ENCODE peak calls at places on chromosomes 11 and 22, in four cellular contexts. M is mesendoderm, T is H1, P is trophoblast cell. E is an unnamed sample.
A peak's percentile ranks its signal among the peaks of the same experiment; 100 is the strongest.

GRCh38 chr11:86468169-86468568 is 93.5 kb downstream of the CCDC81 start:
- DNase-seq in M (no peak), T (no peak), P (no peak), E (no peak)

GRCh38 chr22:39242809-39243442 is 1.9 kb downstream of the PDGFB start:
- DNase-seq in M (peak; percentile 68), T (peak; percentile 86), P (peak; percentile 60), E (peak; percentile 67)

GRCh38 chr11:126487711-126488110 is 132.2 kb downstream of the ST3GAL4 start:
- DNase-seq in M (no peak), T (no peak), P (no peak), E (no peak)

GRCh38 chr22:25716637-25717036 is 25.4 kb upstream of the MYO18B start:
- DNase-seq in M (no peak), T (no peak), P (no peak), E (no peak)

GRCh38 chr11:126544311-126545056 is 189.0 kb downstream of the ST3GAL4 start:
- DNase-seq in M (peak; percentile 83), T (peak; percentile 56), P (no peak), E (peak; percentile 76)

GRCh38 chr22:26481694-26482093 is 1.9 kb downstream of the HPS4 start:
- DNase-seq in M (no peak), T (no peak), P (no peak), E (no peak)

GRCh38 chr11:75663808-75664207 is 5.0 kb downstream of the MAP6 start:
- DNase-seq in M (peak; percentile 63), T (no peak), P (no peak), E (no peak)

GRCh38 chr11:64864473-64865285 is 13.7 kb downstream of the EHD1 start:
- DNase-seq in M (no peak), T (no peak), P (peak; percentile 96), E (no peak)

GRCh38 chr11:44246726-44247125 is 63.2 kb downstream of the ALX4 start:
- DNase-seq in M (no peak), T (no peak), P (no peak), E (no peak)

GRCh38 chr11:67303989-67304411 is 670 bp downstream of the SSH3 start:
- DNase-seq in M (peak; percentile 70), T (peak; percentile 64), P (peak; percentile 55), E (peak; percentile 38)

GRCh38 chr11:118606157-118606843 is 1.1 kb upstream of the PHLDB1 start:
- DNase-seq in M (peak; percentile 15), T (no peak), P (no peak), E (no peak)

GRCh38 chr11:63445720-63446119 is 45.2 kb downstream of the PLAAT5 start:
- DNase-seq in M (no peak), T (no peak), P (no peak), E (no peak)

GRCh38 chr11:19777342-19778102 is 64.9 kb downstream of the NAV2 start:
- DNase-seq in M (peak; percentile 76), T (no peak), P (peak; percentile 46), E (peak; percentile 41)

GRCh38 chr11:36738292-36738861 is 140.3 kb upstream of the RAG2 start:
- DNase-seq in M (no peak), T (no peak), P (no peak), E (no peak)

GRCh38 chr11:8794677-8795103 is 112.1 kb downstream of the RPL27A start:
- DNase-seq in M (peak; percentile 63), T (no peak), P (no peak), E (peak; percentile 51)

GRCh38 chr11:103881518-103882070 is 154.8 kb upstream of the DDI1 start:
- DNase-seq in M (no peak), T (no peak), P (no peak), E (no peak)

GRCh38 chr11:7537260-7537659 is 23.5 kb downstream of the PPFIBP2 start:
- DNase-seq in M (no peak), T (no peak), P (no peak), E (no peak)

GRCh38 chr11:125494987-125495725 is 909 bp downstream of the FEZ1 start:
- DNase-seq in M (peak; percentile 49), T (peak; percentile 81), P (no peak), E (peak; percentile 41)

GRCh38 chr22:40560551-40560950 is 76.0 kb downstream of the MRTFA start:
- DNase-seq in M (no peak), T (no peak), P (peak; percentile 59), E (no peak)

GRCh38 chr11:112025682-112026081 is 474 bp downstream of the DLAT start:
- DNase-seq in M (peak; percentile 41), T (no peak), P (no peak), E (no peak)

GRCh38 chr22:37197451-37198289 is 9.6 kb upstream of the C1QTNF6 start:
- DNase-seq in M (peak; percentile 87), T (no peak), P (peak; percentile 99), E (no peak)

GRCh38 chr11:7844986-7845385 is 48.2 kb upstream of the OR5P2 start:
- DNase-seq in M (no peak), T (no peak), P (no peak), E (no peak)

GRCh38 chr22:37846433-37846832 is 2.3 kb upstream of the ANKRD54 start:
- DNase-seq in M (no peak), T (no peak), P (no peak), E (no peak)

GRCh38 chr11:44833869-44834452 is 107.2 kb downstream of the TSPAN18 start:
- DNase-seq in M (peak; percentile 60), T (no peak), P (no peak), E (no peak)

GRCh38 chr11:57164317-57164716 is 17.4 kb upstream of the LRRC55 start:
- DNase-seq in M (no peak), T (no peak), P (no peak), E (no peak)

GRCh38 chr11:119571311-119571710 is 148.3 kb upstream of the THY1 start:
- DNase-seq in M (no peak), T (no peak), P (no peak), E (peak; percentile 19)

GRCh38 chr11:126341760-126342161 is 13.7 kb upstream of the ST3GAL4 start:
- DNase-seq in M (no peak), T (no peak), P (no peak), E (no peak)

GRCh38 chr22:37887610-37888378 is 18.3 kb upstream of the MICALL1 start:
- DNase-seq in M (peak; percentile 99), T (no peak), P (peak; percentile 96), E (peak; percentile 60)

GRCh38 chr11:44887598-44887997 is 63.1 kb downstream of the TP53I11 start:
- DNase-seq in M (no peak), T (no peak), P (no peak), E (no peak)

GRCh38 chr11:103086461-103086860 is 5.5 kb downstream of the DCUN1D5 start:
- DNase-seq in M (no peak), T (no peak), P (no peak), E (no peak)

GRCh38 chr11:6400431-6401345 is 10.4 kb downstream of the SMPD1 start:
- DNase-seq in M (no peak), T (no peak), P (no peak), E (no peak)

GRCh38 chr11:6393989-6394670 is 3.9 kb downstream of the SMPD1 start:
- DNase-seq in M (no peak), T (no peak), P (no peak), E (no peak)

GRCh38 chr11:6397636-6398035 is 7.4 kb downstream of the SMPD1 start:
- DNase-seq in M (peak; percentile 54), T (no peak), P (no peak), E (no peak)

GRCh38 chr11:6395470-6396060 is 5.3 kb downstream of the SMPD1 start:
- DNase-seq in M (no peak), T (no peak), P (no peak), E (no peak)

DNA sequence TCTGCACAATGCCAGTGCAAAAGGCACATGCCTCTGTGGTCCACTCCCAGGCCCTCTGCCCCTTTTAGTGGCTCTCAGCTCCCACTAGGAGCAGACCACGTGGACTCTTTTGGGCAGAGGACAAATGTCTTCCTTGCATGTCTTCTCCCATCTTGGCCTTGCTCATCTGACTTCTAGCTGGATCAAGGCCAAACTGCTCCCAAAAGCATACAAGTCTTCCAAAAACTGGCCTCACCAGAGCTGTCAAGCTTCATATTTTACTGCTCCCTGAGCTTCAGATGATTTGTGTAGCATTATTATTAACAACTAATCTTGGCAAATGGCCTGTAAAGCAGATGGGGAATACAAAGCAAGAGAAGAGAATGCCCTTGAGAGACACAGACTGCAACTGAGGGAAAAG is 6.9 kb downstream of the SMPD1 start:
- DNase-seq in M (no peak), T (no peak), P (no peak), E (no peak)
- H2AK5ac ChIP-seq in M (no peak overlapping the region), T (no peak overlapping the region), P (no peak overlapping the region), E (no peak overlapping the region)

GRCh38 chr11:3891751-3892150 is 36.3 kb downstream of the STIM1 start:
- DNase-seq in M (no peak), T (no peak), P (no peak), E (no peak)

GRCh38 chr11:3893311-3893710 is 37.8 kb downstream of the STIM1 start:
- DNase-seq in M (no peak), T (no peak), P (no peak), E (no peak)

GRCh38 chr11:3892156-3892555 is 36.7 kb downstream of the STIM1 start:
- DNase-seq in M (no peak), T (no peak), P (no peak), E (no peak)

GRCh38 chr11:3896644-3897043 is 41.2 kb downstream of the STIM1 start:
- DNase-seq in M (no peak), T (no peak), P (no peak), E (no peak)

DNA sequence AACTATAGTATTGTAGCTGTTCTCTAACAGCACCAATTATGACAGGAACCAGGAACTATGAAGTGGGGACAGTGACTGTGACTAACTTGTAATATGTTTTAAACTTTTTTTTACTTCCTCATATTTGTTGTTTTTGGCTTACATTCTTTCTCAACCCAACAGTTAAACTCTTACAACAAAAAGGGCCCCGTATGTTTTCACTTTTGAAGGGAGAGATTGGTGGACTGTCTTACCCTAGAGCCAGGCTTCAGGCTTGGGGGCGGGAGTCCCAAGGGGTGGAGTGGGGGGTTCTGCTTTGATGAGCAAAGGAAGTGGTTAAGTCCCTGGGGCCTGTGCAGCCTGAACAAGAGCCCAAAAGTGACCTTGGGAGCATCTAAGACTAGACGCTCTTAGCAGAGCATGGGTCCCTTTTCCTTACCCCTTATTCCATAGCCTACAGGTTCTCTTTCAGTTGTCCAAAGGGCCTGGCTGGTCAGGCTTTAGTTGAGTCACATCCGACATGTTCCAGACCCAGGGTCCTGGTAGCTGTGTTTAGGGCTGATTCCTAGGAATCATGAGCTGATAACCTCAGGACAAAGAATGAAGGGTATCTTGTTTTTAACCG is 38.8 kb downstream of the STIM1 start:
- DNase-seq in M (no peak), T (no peak), P (peak; percentile 61), E (no peak)
- H3K79me2 ChIP-seq in M (no peaks in the 10 kb centered on the region), T (no peaks in the 10 kb centered on the region), P (no peaks in the 10 kb centered on the region), E (no peaks in the 10 kb centered on the region)

DNA sequence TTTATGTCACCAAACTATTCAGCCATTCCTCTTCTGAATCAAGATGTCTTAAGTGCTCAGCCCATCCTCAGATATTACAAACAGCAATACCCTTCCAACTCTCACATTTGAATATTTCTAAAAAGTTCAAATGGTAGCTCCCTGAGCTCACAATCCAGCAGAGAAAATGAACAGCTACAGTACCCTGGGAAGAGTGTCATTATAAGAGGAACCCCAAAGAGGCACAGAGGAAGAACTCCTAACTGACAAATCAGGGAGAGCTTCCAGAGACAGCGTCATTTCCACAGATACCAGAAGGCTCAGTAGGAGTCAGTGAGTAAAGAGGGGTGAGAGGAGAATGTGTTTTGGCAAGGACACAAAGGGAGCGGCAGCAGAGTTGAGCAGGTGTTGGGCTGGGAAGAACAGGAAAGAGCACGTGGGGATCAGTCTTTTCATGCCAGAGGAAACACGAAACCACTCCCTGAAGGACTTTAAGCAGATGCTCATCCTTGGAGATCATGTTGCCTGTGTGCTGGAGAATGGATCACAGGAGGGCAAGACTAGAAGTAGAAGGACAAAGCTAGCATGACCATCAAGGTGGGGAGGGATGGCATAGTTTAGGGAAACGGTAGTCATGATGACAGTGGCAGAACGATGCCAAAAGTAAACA is 4.3 kb downstream of the CLTCL1 start:
- DNase-seq in M (no peak), T (no peak), P (no peak), E (peak; percentile 44)
- H2AK5ac ChIP-seq in M (no peak overlapping the region), T (peak overlapping the region; percentile 85), P (no peak overlapping the region), E (no peak overlapping the region)

GRCh38 chr11:94786264-94787126 is 18.3 kb downstream of the AMOTL1 start:
- DNase-seq in M (peak; percentile 82), T (no peak), P (no peak), E (peak; percentile 66)
- H3K79me2 ChIP-seq in M (peaks cover 69% of the 10 kb centered on the region), T (peaks cover 85% of the 10 kb centered on the region), P (peaks cover 16% of the 10 kb centered on the region), E (peaks cover 5% of the 10 kb centered on the region)

E was measured in H9.